ENCODE peak calls at places on chromosomes 3 and 15, in eight cellular contexts. One of them, this sample, is unnamed.
A peak's percentile ranks its signal among the peaks of the same experiment; 100 is the strongest.

GRCh38 chr3:155497930-155498647 is 204.6 kb upstream of the STRIT1 start:
- DNase-seq in psoas muscle: no peak
- DNase-seq in SK-N-SH: no peak
- DNase-seq in tibial nerve: no peak
- DNase-seq in colonic mucosa: no peak
- DNase-seq in hepatocyte: no peak
- DNase-seq in fibroblast of lung: peak; percentile 69
- DNase-seq in stomach: no peak
- DNase-seq in this sample: no peak

GRCh38 chr15:76299786-76300185 is 11.5 kb downstream of the ETFA start:
- DNase-seq in psoas muscle: no peak
- DNase-seq in SK-N-SH: no peak
- DNase-seq in tibial nerve: no peak
- DNase-seq in colonic mucosa: no peak
- DNase-seq in hepatocyte: no peak
- DNase-seq in fibroblast of lung: no peak
- DNase-seq in stomach: no peak
- DNase-seq in this sample: no peak

GRCh38 chr15:85412956-85413854 is 32.8 kb downstream of the AKAP13 start:
- DNase-seq in psoas muscle: peak; percentile 39
- DNase-seq in SK-N-SH: peak; percentile 27
- DNase-seq in tibial nerve: peak; percentile 61
- DNase-seq in colonic mucosa: peak; percentile 73
- DNase-seq in hepatocyte: peak; percentile 68
- DNase-seq in fibroblast of lung: peak; percentile 81
- DNase-seq in stomach: peak; percentile 65
- DNase-seq in this sample: peak; percentile 84

GRCh38 chr3:21345577-21345976 is 405.4 kb downstream of the ZNF385D start:
- DNase-seq in psoas muscle: no peak
- DNase-seq in SK-N-SH: no peak
- DNase-seq in tibial nerve: no peak
- DNase-seq in colonic mucosa: no peak
- DNase-seq in hepatocyte: no peak
- DNase-seq in fibroblast of lung: no peak
- DNase-seq in stomach: no peak
- DNase-seq in this sample: no peak

GRCh38 chr3:138752886-138753285 is 81.8 kb downstream of the PIK3CB start:
- DNase-seq in psoas muscle: no peak
- DNase-seq in SK-N-SH: no peak
- DNase-seq in tibial nerve: no peak
- DNase-seq in colonic mucosa: no peak
- DNase-seq in hepatocyte: no peak
- DNase-seq in fibroblast of lung: no peak
- DNase-seq in stomach: no peak
- DNase-seq in this sample: no peak

GRCh38 chr3:101091489-101091888 is 98.3 kb upstream of the ABI3BP start:
- DNase-seq in psoas muscle: no peak
- DNase-seq in SK-N-SH: no peak
- DNase-seq in tibial nerve: no peak
- DNase-seq in colonic mucosa: no peak
- DNase-seq in hepatocyte: no peak
- DNase-seq in fibroblast of lung: no peak
- DNase-seq in stomach: no peak
- DNase-seq in this sample: no peak

GRCh38 chr3:133162906-133163305 is 124.7 kb downstream of the TMEM108 start:
- DNase-seq in psoas muscle: no peak
- DNase-seq in SK-N-SH: no peak
- DNase-seq in tibial nerve: no peak
- DNase-seq in colonic mucosa: no peak
- DNase-seq in hepatocyte: no peak
- DNase-seq in fibroblast of lung: no peak
- DNase-seq in stomach: no peak
- DNase-seq in this sample: no peak

GRCh38 chr3:150180349-150180748 is 209.7 kb upstream of the PFN2 start:
- DNase-seq in psoas muscle: no peak
- DNase-seq in SK-N-SH: no peak
- DNase-seq in tibial nerve: no peak
- DNase-seq in colonic mucosa: no peak
- DNase-seq in hepatocyte: peak; percentile 49
- DNase-seq in fibroblast of lung: peak; percentile 90
- DNase-seq in stomach: no peak
- DNase-seq in this sample: no peak

GRCh38 chr15:82995938-82996337 is 9.9 kb downstream of the RAMAC start:
- DNase-seq in psoas muscle: no peak
- DNase-seq in SK-N-SH: no peak
- DNase-seq in tibial nerve: no peak
- DNase-seq in colonic mucosa: no peak
- DNase-seq in hepatocyte: no peak
- DNase-seq in fibroblast of lung: no peak
- DNase-seq in stomach: no peak
- DNase-seq in this sample: no peak

DNA sequence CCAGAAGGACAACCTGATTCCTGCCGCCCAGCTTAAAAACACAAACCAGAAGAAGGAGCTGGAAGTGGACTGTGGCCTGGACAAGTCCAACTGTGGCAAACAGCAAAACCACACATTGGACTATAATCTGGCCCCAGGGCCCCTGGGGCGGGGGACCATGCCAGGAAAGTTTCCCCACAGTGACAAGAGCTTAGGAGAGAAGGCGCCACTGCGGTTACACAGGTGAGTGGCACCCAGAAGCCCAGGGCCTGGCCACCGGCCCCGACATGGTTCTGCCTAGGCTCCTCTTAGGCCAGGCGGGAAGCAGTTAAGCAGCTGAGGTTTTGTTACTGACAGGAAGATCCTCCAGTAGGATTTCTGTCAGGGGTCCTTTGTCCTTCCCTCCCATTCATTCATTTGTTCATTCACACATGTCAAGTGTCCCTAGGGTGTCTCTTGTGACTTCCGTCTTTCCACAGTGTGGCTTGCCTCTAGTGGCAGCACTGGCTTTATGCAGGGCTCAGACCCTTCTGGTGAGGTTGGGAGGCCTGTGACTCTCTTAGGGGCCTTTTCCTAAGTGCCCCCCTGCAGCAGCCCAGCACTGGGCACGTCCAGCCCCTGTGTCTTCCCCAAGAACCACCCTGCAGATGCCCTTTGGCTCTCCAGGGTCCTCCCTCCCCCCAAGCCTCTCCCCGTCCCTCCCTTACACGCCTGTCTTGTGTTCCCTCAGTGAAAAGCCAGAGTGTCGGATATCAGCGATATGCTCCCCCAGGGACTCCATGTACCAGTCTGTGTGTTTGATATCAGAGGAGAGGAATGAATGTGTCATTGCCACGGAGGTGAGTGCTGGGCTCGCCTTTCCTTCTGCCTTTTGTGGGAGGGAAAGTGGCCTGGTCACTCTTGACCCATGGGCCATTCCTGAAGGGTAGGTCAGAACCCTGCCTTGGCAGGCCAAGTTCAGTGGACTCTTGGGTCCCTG is 7.8 kb downstream of the DLL4 start:
- DNase-seq in psoas muscle: no peak
- DNase-seq in SK-N-SH: no peak
- DNase-seq in tibial nerve: no peak
- DNase-seq in colonic mucosa: no peak
- DNase-seq in hepatocyte: no peak
- DNase-seq in fibroblast of lung: no peak
- DNase-seq in stomach: no peak
- DNase-seq in this sample: no peak
- H3K4me1 ChIP-seq in psoas muscle: peaks cover 26% of the 10 kb centered on the region
- H3K4me1 ChIP-seq in SK-N-SH: peaks cover under 1% of the 10 kb centered on the region
- H3K4me1 ChIP-seq in tibial nerve: no peaks in the 10 kb centered on the region
- H3K4me1 ChIP-seq in colonic mucosa: no peaks in the 10 kb centered on the region
- H3K4me1 ChIP-seq in hepatocyte: peaks cover 26% of the 10 kb centered on the region
- H3K4me1 ChIP-seq in fibroblast of lung: peaks cover 21% of the 10 kb centered on the region
- H3K4me1 ChIP-seq in stomach: peaks cover 15% of the 10 kb centered on the region
- H3K4me1 ChIP-seq in this sample: peaks cover 6% of the 10 kb centered on the region

GRCh38 chr3:46027021-46027705 is at the start of gene XCR1:
- DNase-seq in psoas muscle: no peak
- DNase-seq in SK-N-SH: no peak
- DNase-seq in tibial nerve: no peak
- DNase-seq in colonic mucosa: no peak
- DNase-seq in hepatocyte: no peak
- DNase-seq in fibroblast of lung: no peak
- DNase-seq in stomach: no peak
- DNase-seq in this sample: no peak

GRCh38 chr3:46029953-46030543 is 2.8 kb upstream of the XCR1 start:
- DNase-seq in psoas muscle: no peak
- DNase-seq in SK-N-SH: no peak
- DNase-seq in tibial nerve: no peak
- DNase-seq in colonic mucosa: no peak
- DNase-seq in hepatocyte: no peak
- DNase-seq in fibroblast of lung: no peak
- DNase-seq in stomach: no peak
- DNase-seq in this sample: no peak

GRCh38 chr3:46025139-46025538 is 2.1 kb downstream of the XCR1 start:
- DNase-seq in psoas muscle: no peak
- DNase-seq in SK-N-SH: no peak
- DNase-seq in tibial nerve: no peak
- DNase-seq in colonic mucosa: no peak
- DNase-seq in hepatocyte: no peak
- DNase-seq in fibroblast of lung: no peak
- DNase-seq in stomach: no peak
- DNase-seq in this sample: no peak

GRCh38 chr3:46030626-46031025 is 3.3 kb upstream of the XCR1 start:
- DNase-seq in psoas muscle: no peak
- DNase-seq in SK-N-SH: no peak
- DNase-seq in tibial nerve: no peak
- DNase-seq in colonic mucosa: no peak
- DNase-seq in hepatocyte: no peak
- DNase-seq in fibroblast of lung: no peak
- DNase-seq in stomach: no peak
- DNase-seq in this sample: no peak

DNA sequence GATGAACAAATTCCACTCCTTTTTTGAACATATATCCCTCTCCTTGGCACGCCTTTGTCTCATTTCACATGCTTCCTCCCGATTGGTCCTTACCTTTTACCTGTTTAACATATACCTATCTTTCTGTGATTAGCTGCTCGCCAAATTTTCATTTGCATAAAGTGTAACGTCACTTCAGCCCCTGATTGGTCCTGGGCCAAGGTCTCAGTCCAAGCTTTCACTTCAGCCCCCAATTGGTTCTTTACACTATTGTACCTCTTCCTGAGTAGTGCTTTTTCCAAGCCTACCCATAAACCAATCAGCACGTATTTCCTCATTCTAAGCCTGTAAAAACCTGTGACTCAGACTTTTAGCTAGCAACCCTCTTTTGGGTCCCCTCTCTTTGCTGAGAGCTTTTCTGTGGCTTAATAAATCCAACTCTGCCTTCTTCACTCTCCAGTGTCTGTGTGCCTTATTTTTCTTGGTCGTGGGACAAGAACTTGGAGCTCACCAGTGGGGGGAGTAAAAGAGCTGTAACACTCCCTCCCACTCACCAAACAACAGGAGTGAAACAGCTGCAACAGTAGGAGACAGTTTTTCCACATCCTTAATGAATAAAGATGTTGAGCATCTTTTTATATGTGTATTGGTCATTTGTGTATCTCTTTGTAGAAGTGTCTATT is 584 bp upstream of the XCR1 start:
- DNase-seq in psoas muscle: no peak
- DNase-seq in SK-N-SH: no peak
- DNase-seq in tibial nerve: no peak
- DNase-seq in colonic mucosa: no peak
- DNase-seq in hepatocyte: peak; percentile 50
- DNase-seq in fibroblast of lung: no peak
- DNase-seq in stomach: no peak
- DNase-seq in this sample: no peak
- TF ChIP-seq CTCF in psoas muscle: no peak
- TF ChIP-seq CTCF in SK-N-SH: no peak
- TF ChIP-seq CTCF in tibial nerve: no peak
- TF ChIP-seq CTCF in colonic mucosa: no peak
- TF ChIP-seq CTCF in hepatocyte: peak; percentile 18
- TF ChIP-seq CTCF in fibroblast of lung: no peak
- TF ChIP-seq CTCF in stomach: no peak
- TF ChIP-seq CTCF in this sample: no peak

GRCh38 chr15:99134317-99134821 is 29.5 kb downstream of the SYNM start:
- DNase-seq in psoas muscle: no peak
- DNase-seq in SK-N-SH: no peak
- DNase-seq in tibial nerve: no peak
- DNase-seq in colonic mucosa: no peak
- DNase-seq in hepatocyte: no peak
- DNase-seq in fibroblast of lung: no peak
- DNase-seq in stomach: no peak
- DNase-seq in this sample: no peak
- H3K27ac ChIP-seq in psoas muscle: peak overlapping the region; percentile 96
- H3K27ac ChIP-seq in SK-N-SH: no peak overlapping the region
- H3K27ac ChIP-seq in tibial nerve: no peak overlapping the region
- H3K27ac ChIP-seq in colonic mucosa: no peak overlapping the region
- H3K27ac ChIP-seq in hepatocyte: no peak overlapping the region
- H3K27ac ChIP-seq in fibroblast of lung: no peak overlapping the region
- H3K27ac ChIP-seq in stomach: peak overlapping the region; percentile 96
- H3K27ac ChIP-seq in this sample: no peak overlapping the region

DNA sequence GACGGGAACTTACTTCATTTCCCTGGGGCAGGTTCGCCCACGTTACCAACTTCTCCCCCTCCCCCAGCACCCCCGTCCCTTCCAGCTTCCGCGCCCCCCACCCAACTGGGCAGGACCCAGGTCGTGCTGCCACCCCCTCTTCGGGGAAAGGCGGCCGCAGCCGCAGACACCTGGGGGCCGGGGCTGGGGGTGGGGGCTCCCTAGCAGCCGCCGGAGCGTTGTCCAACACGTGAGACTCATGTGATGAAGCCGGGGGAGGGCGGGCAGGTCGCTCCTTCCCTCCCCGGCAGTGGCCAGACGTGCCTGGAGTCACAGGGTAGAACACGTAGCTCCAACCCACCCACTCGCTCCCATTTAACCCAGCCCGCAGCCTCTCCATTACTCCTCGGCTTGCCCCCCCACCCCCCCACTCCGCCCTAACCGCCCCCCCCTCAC is 254 bp upstream of the BHLHE40 start:
- DNase-seq in psoas muscle: peak; percentile 96
- DNase-seq in SK-N-SH: peak; percentile 79
- DNase-seq in tibial nerve: peak; percentile 92
- DNase-seq in colonic mucosa: peak; percentile 95
- DNase-seq in hepatocyte: peak; percentile 97
- DNase-seq in fibroblast of lung: peak; percentile 96
- DNase-seq in stomach: peak; percentile 94
- DNase-seq in this sample: peak; percentile 95
- H3K4me1 ChIP-seq in psoas muscle: peaks cover 17% of the 10 kb centered on the region
- H3K4me1 ChIP-seq in SK-N-SH: peaks cover 18% of the 10 kb centered on the region
- H3K4me1 ChIP-seq in tibial nerve: no peaks in the 10 kb centered on the region
- H3K4me1 ChIP-seq in colonic mucosa: peaks cover 6% of the 10 kb centered on the region
- H3K4me1 ChIP-seq in hepatocyte: peaks cover 11% of the 10 kb centered on the region
- H3K4me1 ChIP-seq in fibroblast of lung: peaks cover 17% of the 10 kb centered on the region
- H3K4me1 ChIP-seq in stomach: peaks cover 42% of the 10 kb centered on the region
- H3K4me1 ChIP-seq in this sample: no peaks in the 10 kb centered on the region

GRCh38 chr3:130411310-130411709 is 65.8 kb downstream of the COL6A5 start:
- DNase-seq in psoas muscle: no peak
- DNase-seq in SK-N-SH: no peak
- DNase-seq in tibial nerve: no peak
- DNase-seq in colonic mucosa: no peak
- DNase-seq in hepatocyte: no peak
- DNase-seq in fibroblast of lung: no peak
- DNase-seq in stomach: no peak
- DNase-seq in this sample: no peak

GRCh38 chr3:130412991-130413390 is 67.5 kb downstream of the COL6A5 start:
- DNase-seq in psoas muscle: no peak
- DNase-seq in SK-N-SH: no peak
- DNase-seq in tibial nerve: no peak
- DNase-seq in colonic mucosa: no peak
- DNase-seq in hepatocyte: no peak
- DNase-seq in fibroblast of lung: no peak
- DNase-seq in stomach: no peak
- DNase-seq in this sample: no peak

GRCh38 chr3:130414457-130414856 is 69.0 kb downstream of the COL6A5 start:
- DNase-seq in psoas muscle: no peak
- DNase-seq in SK-N-SH: no peak
- DNase-seq in tibial nerve: no peak
- DNase-seq in colonic mucosa: no peak
- DNase-seq in hepatocyte: no peak
- DNase-seq in fibroblast of lung: no peak
- DNase-seq in stomach: no peak
- DNase-seq in this sample: no peak
- TF ChIP-seq CTCF in psoas muscle: no peak
- TF ChIP-seq CTCF in SK-N-SH: no peak
- TF ChIP-seq CTCF in tibial nerve: no peak
- TF ChIP-seq CTCF in colonic mucosa: no peak
- TF ChIP-seq CTCF in hepatocyte: no peak
- TF ChIP-seq CTCF in fibroblast of lung: no peak
- TF ChIP-seq CTCF in stomach: no peak
- TF ChIP-seq CTCF in this sample: no peak